ENCODE peak calls at places on chromosome 1, in seven cellular contexts. B, U, F, Z, G, C and P are unnamed samples.
A peak's percentile ranks its signal among the peaks of the same experiment; 100 is the strongest.

GRCh38 chr1:110040548-110040947 is 6.1 kb downstream of the STRIP1 start:
- DNase-seq in G (no peak), C (no peak), Z (no peak), F (no peak), U (no peak), B (no peak), P (no peak)

GRCh38 chr1:220700591-220701179 is 10.5 kb downstream of the C1orf115 start:
- DNase-seq in G (no peak), Z (no peak), C (no peak), B (peak; percentile 9), F (no peak), U (no peak), P (no peak)

GRCh38 chr1:31707711-31708110 is 3.9 kb upstream of the COL16A1 start:
- DNase-seq in G (no peak), U (no peak), F (no peak), B (peak; percentile 67), C (peak; percentile 82), Z (no peak), P (no peak)

GRCh38 chr1:41558761-41559171 is 74.3 kb upstream of the EDN2 start:
- DNase-seq in C (no peak), F (no peak), G (no peak), U (no peak), B (no peak), Z (no peak), P (no peak)

GRCh38 chr1:114299331-114300005 is 145.8 kb upstream of the SYT6 start:
- DNase-seq in U (no peak), B (peak; percentile 26), F (no peak), Z (no peak), C (no peak), G (no peak), P (no peak)

GRCh38 chr1:204466416-204467405 is 27.9 kb downstream of the PIK3C2B start:
- DNase-seq in F (no peak), G (no peak), B (no peak), U (no peak), C (no peak), Z (no peak), P (no peak)

GRCh38 chr1:89844236-89844807 is 23.5 kb downstream of the LRRC8D start:
- DNase-seq in Z (no peak), B (no peak), U (no peak), G (no peak), C (no peak), F (no peak), P (no peak)

GRCh38 chr1:172054172-172054571 is 212.9 kb downstream of the DNM3 start:
- DNase-seq in C (no peak), U (no peak), Z (no peak), G (no peak), B (no peak), F (no peak), P (no peak)

GRCh38 chr1:197770243-197770642 is 5.0 kb downstream of the DENND1B start:
- DNase-seq in B (no peak), F (no peak), C (no peak), Z (no peak), G (no peak), U (no peak), P (no peak)

GRCh38 chr1:116772648-116773045 is 18.4 kb downstream of the CD2 start:
- DNase-seq in F (no peak), Z (no peak), G (no peak), C (peak; percentile 52), B (no peak), U (no peak), P (peak; percentile 50)